ENCODE peak calls at places on chromosomes 6 and 20, in seven cellular contexts. L, H, X, T, K, G and U are unnamed samples.

GRCh38 chr6:107064579-107065065 is 36.6 kb downstream of the MTRES1 start:
- DNase-seq in L (no peak), H (no peak), X (no peak), T (peak), K (no peak), G (no peak), U (no peak)

GRCh38 chr20:60820918-60821317 is 431.1 kb upstream of the CDH4 start:
- DNase-seq in L (no peak), H (no peak), X (no peak), T (no peak), K (no peak), G (no peak), U (no peak)

GRCh38 chr6:113476937-113477839 is 380.0 kb upstream of the MARCKS start:
- DNase-seq in L (no peak), H (no peak), X (no peak), T (no peak), K (no peak), G (no peak), U (no peak)

GRCh38 chr6:30721198-30722024 is 1.3 kb downstream of the TUBB start:
- DNase-seq in L (peak), H (peak), X (peak), T (peak), K (peak), G (peak), U (peak)

GRCh38 chr6:49118475-49118874 is 344.6 kb downstream of the MMUT start:
- DNase-seq in L (no peak), H (no peak), X (no peak), T (no peak), K (no peak), G (no peak), U (no peak)

GRCh38 chr6:154474636-154475428 is 35.7 kb downstream of the CNKSR3 start:
- DNase-seq in L (no peak), H (no peak), X (no peak), T (peak), K (no peak), G (no peak), U (no peak)

GRCh38 chr6:22250486-22250885 is 46.4 kb downstream of the PRL start:
- DNase-seq in L (peak), H (no peak), X (peak), T (no peak), K (no peak), G (peak), U (no peak)

GRCh38 chr20:58839991-58840747 is 10.5 kb downstream of the GNAS-AS1 start:
- DNase-seq in L (peak), H (no peak), X (no peak), T (no peak), K (no peak), G (no peak), U (no peak)

GRCh38 chr6:27505209-27506027 is 32.5 kb upstream of the ZNF184 start:
- DNase-seq in L (peak), H (no peak), X (peak), T (peak), K (no peak), G (peak), U (no peak)

GRCh38 chr6:42142118-42142835 is at the start of gene C6orf132:
- DNase-seq in L (peak), H (no peak), X (no peak), T (peak), K (peak), G (peak), U (no peak)

GRCh38 chr20:17885076-17885475 is 83.5 kb downstream of the SNX5 start:
- DNase-seq in L (no peak), H (no peak), X (no peak), T (no peak), K (no peak), G (no peak), U (no peak)

GRCh38 chr20:33852971-33853813 is 42.0 kb downstream of the CHMP4B start:
- DNase-seq in L (no peak), H (no peak), X (no peak), T (no peak), K (no peak), G (no peak), U (no peak)

GRCh38 chr6:147063469-147064031 is 140.7 kb upstream of the STXBP5 start:
- DNase-seq in L (no peak), H (no peak), X (no peak), T (no peak), K (no peak), G (no peak), U (no peak)

GRCh38 chr20:8082025-8082424 is 50.0 kb upstream of the PLCB1 start:
- DNase-seq in L (peak), H (no peak), X (no peak), T (no peak), K (no peak), G (peak), U (no peak)

GRCh38 chr6:17035994-17036393 is 65.9 kb upstream of the STMND1 start:
- DNase-seq in L (no peak), H (no peak), X (no peak), T (no peak), K (no peak), G (no peak), U (no peak)

GRCh38 chr6:146914563-146915483 is 289.4 kb upstream of the STXBP5 start:
- DNase-seq in L (no peak), H (no peak), X (no peak), T (peak), K (peak), G (no peak), U (no peak)

GRCh38 chr20:57679113-57679512 is 30.7 kb downstream of the PMEPA1 start:
- DNase-seq in L (no peak), H (no peak), X (no peak), T (no peak), K (no peak), G (no peak), U (no peak)

GRCh38 chr20:32979201-32979998 is 24.8 kb downstream of the SUN5 start:
- DNase-seq in L (no peak), H (no peak), X (no peak), T (no peak), K (no peak), G (no peak), U (no peak)

GRCh38 chr20:47102629-47103028 is 208.0 kb downstream of the EYA2 start:
- DNase-seq in L (no peak), H (no peak), X (no peak), T (no peak), K (no peak), G (no peak), U (no peak)

GRCh38 chr6:34235605-34236422 is 859 bp upstream of the HMGA1 start:
- DNase-seq in L (peak), H (peak), X (peak), T (peak), K (peak), G (no peak), U (no peak)

GRCh38 chr6:157966990-157967389 is 14.7 kb upstream of the SYNJ2 start:
- DNase-seq in L (no peak), H (no peak), X (no peak), T (no peak), K (no peak), G (no peak), U (no peak)

GRCh38 chr6:37657117-37657886 is 40.4 kb downstream of the MDGA1 start:
- DNase-seq in L (no peak), H (no peak), X (no peak), T (peak), K (no peak), G (no peak), U (no peak)

GRCh38 chr6:148874698-148875293 is 128.0 kb downstream of the UST start:
- DNase-seq in L (no peak), H (peak), X (peak), T (no peak), K (no peak), G (no peak), U (no peak)

GRCh38 chr20:35739294-35740163 is 2.5 kb downstream of the RBM39 start:
- DNase-seq in L (peak), H (no peak), X (no peak), T (no peak), K (no peak), G (no peak), U (no peak)

GRCh38 chr20:43535370-43536004 is 23.3 kb upstream of the SGK2 start:
- DNase-seq in L (no peak), H (no peak), X (no peak), T (no peak), K (no peak), G (no peak), U (no peak)

GRCh38 chr6:151143337-151143736 is 96.4 kb upstream of the AKAP12 start:
- DNase-seq in L (no peak), H (no peak), X (no peak), T (no peak), K (no peak), G (no peak), U (no peak)

GRCh38 chr6:26414281-26414680 is 12.2 kb downstream of the BTN3A1 start:
- DNase-seq in L (no peak), H (no peak), X (no peak), T (no peak), K (no peak), G (no peak), U (no peak)

GRCh38 chr6:93549868-93550267 is 130.5 kb upstream of the EPHA7 start:
- DNase-seq in L (no peak), H (no peak), X (no peak), T (no peak), K (no peak), G (no peak), U (no peak)

GRCh38 chr20:3383878-3384495 is 23.5 kb downstream of the DNAAF9 start:
- DNase-seq in L (no peak), H (no peak), X (no peak), T (no peak), K (no peak), G (no peak), U (no peak)

GRCh38 chr6:6738922-6739717 is 150.6 kb downstream of the LY86 start:
- DNase-seq in L (no peak), H (no peak), X (no peak), T (no peak), K (no peak), G (no peak), U (no peak)

GRCh38 chr20:54221996-54222890 is 14.4 kb downstream of the PFDN4 start:
- DNase-seq in L (no peak), H (no peak), X (no peak), T (peak), K (no peak), G (no peak), U (no peak)

GRCh38 chr6:158686791-158687381 is 37.0 kb downstream of the SYTL3 start:
- DNase-seq in L (no peak), H (no peak), X (no peak), T (no peak), K (no peak), G (no peak), U (no peak)

GRCh38 chr20:8473459-8473858 is 341.4 kb downstream of the PLCB1 start:
- DNase-seq in L (no peak), H (no peak), X (no peak), T (no peak), K (no peak), G (no peak), U (no peak)

GRCh38 chr20:62339647-62340062 is 27.5 kb downstream of the LAMA5 start:
- DNase-seq in L (no peak), H (no peak), X (no peak), T (no peak), K (peak), G (no peak), U (no peak)

GRCh38 chr20:59004493-59004762 is 2.6 kb downstream of the CTSZ start:
- DNase-seq in L (no peak), H (peak), X (no peak), T (no peak), K (peak), G (no peak), U (no peak)

GRCh38 chr6:144547409-144547808 is 262.3 kb downstream of the UTRN start:
- DNase-seq in L (no peak), H (no peak), X (no peak), T (no peak), K (no peak), G (no peak), U (no peak)

GRCh38 chr6:7106752-7107577 is 796 bp upstream of the RREB1 start:
- DNase-seq in L (peak), H (peak), X (no peak), T (peak), K (peak), G (peak), U (no peak)

GRCh38 chr6:20840675-20841074 is 306.4 kb downstream of the CDKAL1 start:
- DNase-seq in L (no peak), H (no peak), X (no peak), T (no peak), K (no peak), G (no peak), U (no peak)

GRCh38 chr6:1778693-1779235 is 169.0 kb downstream of the FOXC1 start:
- DNase-seq in L (no peak), H (no peak), X (no peak), T (no peak), K (no peak), G (no peak), U (no peak)

GRCh38 chr6:1780468-1780867 is 170.8 kb downstream of the FOXC1 start:
- DNase-seq in L (no peak), H (no peak), X (no peak), T (no peak), K (no peak), G (no peak), U (no peak)

GRCh38 chr6:1786455-1787108 is 176.9 kb downstream of the FOXC1 start:
- DNase-seq in L (no peak), H (no peak), X (no peak), T (no peak), K (no peak), G (no peak), U (no peak)

GRCh38 chr6:1777921-1778692 is 168.4 kb downstream of the FOXC1 start:
- DNase-seq in L (no peak), H (no peak), X (no peak), T (no peak), K (no peak), G (no peak), U (no peak)

DNA sequence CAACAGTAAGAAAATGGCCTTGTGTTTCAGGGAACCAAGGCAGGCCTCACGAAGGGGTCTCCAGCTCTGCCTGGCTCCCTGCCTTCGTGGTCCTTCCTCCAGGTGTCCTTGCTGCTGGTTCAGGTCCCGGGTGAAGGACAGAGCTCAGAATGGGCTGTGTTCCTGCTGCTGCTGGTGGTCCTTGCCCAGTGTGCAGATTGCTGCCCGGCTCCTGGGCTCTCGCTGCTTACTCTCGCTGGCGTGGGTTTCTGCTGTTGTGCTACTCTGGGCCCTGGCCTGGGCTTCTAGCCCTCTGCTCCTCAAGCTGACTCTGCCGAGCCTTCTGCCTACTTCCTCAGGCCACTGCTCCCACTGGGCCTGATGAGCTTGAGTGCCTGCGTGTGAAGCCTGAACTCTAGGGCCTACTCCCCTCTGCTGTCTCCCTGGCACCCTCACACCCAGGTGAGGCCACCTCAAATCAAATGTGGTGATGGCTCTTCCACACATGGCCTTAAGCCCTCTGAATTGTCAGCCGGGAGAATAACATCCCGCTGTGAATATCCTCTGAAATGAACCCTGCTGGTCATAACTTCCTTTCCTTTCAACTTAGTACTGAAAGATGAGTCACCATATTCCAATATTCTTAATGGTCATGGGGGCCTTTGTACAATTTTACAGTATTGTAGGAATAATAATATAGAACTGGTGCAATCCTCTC is 171.6 kb downstream of the FOXC1 start:
- DNase-seq in L (no peak), H (no peak), X (no peak), T (no peak), K (no peak), G (no peak), U (no peak)
- H3K27ac ChIP-seq in L (no peak), H (no peak), X (no peak), T (no peak), K (no peak), G (no peak), U (no peak)

GRCh38 chr6:137861550-137862337 is 5.3 kb upstream of the TNFAIP3 start:
- DNase-seq in L (no peak), H (no peak), X (no peak), T (no peak), K (no peak), G (no peak), U (no peak)

GRCh38 chr6:137863126-137863996 is 3.7 kb upstream of the TNFAIP3 start:
- DNase-seq in L (no peak), H (no peak), X (no peak), T (no peak), K (no peak), G (no peak), U (no peak)

GRCh38 chr6:137860394-137861005 is 6.6 kb upstream of the TNFAIP3 start:
- DNase-seq in L (no peak), H (no peak), X (no peak), T (no peak), K (no peak), G (no peak), U (no peak)

GRCh38 chr6:137864812-137865508 is 2.1 kb upstream of the TNFAIP3 start:
- DNase-seq in L (no peak), H (no peak), X (no peak), T (no peak), K (no peak), G (peak), U (no peak)

DNA sequence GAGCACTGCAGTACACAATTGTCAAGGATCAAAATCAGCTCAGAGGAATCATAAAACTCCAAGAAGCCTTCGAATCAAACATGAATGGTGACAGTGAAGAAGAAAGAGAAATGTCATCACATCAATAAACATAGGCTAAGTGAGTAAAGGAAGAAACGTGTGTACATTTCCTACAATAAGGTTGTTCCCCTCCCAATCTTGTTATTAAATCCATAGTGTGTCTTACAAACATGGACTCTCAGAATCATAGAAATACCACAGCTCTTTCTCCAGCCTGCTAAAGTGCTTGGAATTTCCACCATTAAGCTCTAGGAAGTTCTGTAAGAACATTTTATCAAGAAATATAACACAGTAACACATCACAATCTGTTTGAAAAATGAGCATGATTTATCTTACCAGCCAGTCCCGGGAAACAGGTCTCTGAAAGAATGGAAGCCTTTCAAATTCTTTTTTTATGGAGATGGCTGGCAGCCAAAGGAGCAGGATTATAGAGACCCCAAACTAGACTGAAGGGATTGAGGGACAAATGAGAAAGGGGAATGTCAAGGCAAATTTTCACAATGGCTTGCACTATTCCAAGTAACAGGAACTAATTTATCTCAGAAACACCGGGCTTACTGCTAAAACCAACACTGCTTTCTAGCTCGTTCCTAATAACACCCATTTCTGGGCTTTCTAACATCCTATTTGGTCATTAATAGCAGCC is 4.5 kb upstream of the TNFAIP3 start:
- DNase-seq in L (no peak), H (no peak), X (no peak), T (no peak), K (no peak), G (no peak), U (no peak)
- H3K27ac ChIP-seq in L (no peak), H (peak), X (no peak), T (no peak), K (no peak), G (no peak), U (no peak)

DNA sequence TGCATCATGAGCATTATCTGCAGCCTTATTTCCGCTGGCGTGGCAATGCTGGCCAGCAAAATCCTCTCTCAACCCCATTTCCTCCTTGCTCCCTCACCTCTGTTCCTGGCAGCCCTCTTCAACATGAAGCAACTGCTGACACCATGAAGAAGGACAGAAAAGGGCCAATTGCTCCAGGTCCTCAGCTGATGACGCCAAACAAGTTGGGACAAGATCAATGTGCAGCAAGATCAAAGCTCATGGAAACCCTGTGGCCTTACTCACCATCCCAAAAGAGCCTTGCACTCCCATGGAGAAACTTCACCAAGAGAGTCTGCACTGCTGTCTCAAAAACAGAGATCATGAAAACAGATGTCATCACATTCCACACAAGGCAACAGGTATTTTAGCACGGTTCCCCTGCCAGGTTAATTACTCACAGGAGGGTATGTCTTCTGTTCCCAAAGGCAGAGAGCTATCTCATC is 7.4 kb downstream of the GFOD1 start:
- DNase-seq in L (no peak), H (no peak), X (no peak), T (no peak), K (no peak), G (no peak), U (no peak)
- H3K27ac ChIP-seq in L (no peak), H (peak), X (no peak), T (no peak), K (peak), G (no peak), U (no peak)

GRCh38 chr6:170404697-170405096 is 98.1 kb downstream of the FAM120B start:
- DNase-seq in L (no peak), H (no peak), X (no peak), T (no peak), K (no peak), G (no peak), U (no peak)
- H3K27ac ChIP-seq in L (no peak), H (no peak), X (no peak), T (no peak), K (no peak), G (no peak), U (peak)

GRCh38 chr6:80553071-80553740 is 446.7 kb downstream of the BCKDHB start:
- DNase-seq in L (no peak), H (no peak), X (peak), T (no peak), K (no peak), G (no peak), U (no peak)
- H3K27ac ChIP-seq in L (no peak), H (no peak), X (no peak), T (no peak), K (no peak), G (no peak), U (no peak)